ENCODE peak calls at places on chromosomes 11 and 22, in ten cellular contexts. One of them, this sample, is unnamed.

GRCh38 chr22:24230911-24231656 is 13.8 kb downstream of the GGT5 start:
- DNase-seq in Caco-2: peak; percentile 38
- DNase-seq in NCI-H2081: no peak
- DNase-seq in left lobe of liver: peak; percentile 61
- DNase-seq in AG09319: no peak
- DNase-seq in psoas muscle: peak; percentile 65
- DNase-seq in astrocyte: no peak
- DNase-seq in NCI-H524: no peak
- DNase-seq in GDM1: no peak
- DNase-seq in nephron progenitor cell: peak; percentile 63
- DNase-seq in this sample: no peak

GRCh38 chr11:46380340-46381045 is 976 bp upstream of the MDK start:
- DNase-seq in GDM1: no peak
- DNase-seq in nephron progenitor cell: peak; percentile 80
- DNase-seq in left lobe of liver: peak; percentile 70
- DNase-seq in astrocyte: no peak
- DNase-seq in psoas muscle: peak; percentile 77
- DNase-seq in NCI-H524: no peak
- DNase-seq in AG09319: no peak
- DNase-seq in NCI-H2081: no peak
- DNase-seq in Caco-2: peak; percentile 84
- DNase-seq in this sample: no peak

GRCh38 chr11:21556936-21557335 is 635.9 kb upstream of the ANO5 start:
- DNase-seq in NCI-H524: no peak
- DNase-seq in AG09319: no peak
- DNase-seq in nephron progenitor cell: no peak
- DNase-seq in GDM1: no peak
- DNase-seq in left lobe of liver: no peak
- DNase-seq in astrocyte: peak; percentile 0
- DNase-seq in Caco-2: no peak
- DNase-seq in NCI-H2081: peak; percentile 83
- DNase-seq in psoas muscle: no peak
- DNase-seq in this sample: no peak

GRCh38 chr22:47039356-47039755 is 276.9 kb downstream of the TBC1D22A start:
- DNase-seq in Caco-2: no peak
- DNase-seq in NCI-H524: no peak
- DNase-seq in NCI-H2081: no peak
- DNase-seq in AG09319: no peak
- DNase-seq in left lobe of liver: no peak
- DNase-seq in astrocyte: no peak
- DNase-seq in GDM1: no peak
- DNase-seq in psoas muscle: no peak
- DNase-seq in nephron progenitor cell: no peak
- DNase-seq in this sample: no peak

GRCh38 chr11:13386567-13386966 is 76.5 kb downstream of the BTBD10 start:
- DNase-seq in left lobe of liver: no peak
- DNase-seq in nephron progenitor cell: no peak
- DNase-seq in NCI-H2081: no peak
- DNase-seq in psoas muscle: no peak
- DNase-seq in GDM1: no peak
- DNase-seq in AG09319: no peak
- DNase-seq in NCI-H524: no peak
- DNase-seq in astrocyte: no peak
- DNase-seq in Caco-2: no peak
- DNase-seq in this sample: no peak

GRCh38 chr22:17774928-17775675 is 833 bp upstream of the BID start:
- DNase-seq in astrocyte: no peak
- DNase-seq in Caco-2: no peak
- DNase-seq in NCI-H524: no peak
- DNase-seq in AG09319: no peak
- DNase-seq in NCI-H2081: no peak
- DNase-seq in GDM1: no peak
- DNase-seq in psoas muscle: no peak
- DNase-seq in left lobe of liver: no peak
- DNase-seq in nephron progenitor cell: no peak
- DNase-seq in this sample: no peak

GRCh38 chr11:116513894-116514293 is 258.9 kb downstream of the BUD13 start:
- DNase-seq in astrocyte: peak; percentile 8
- DNase-seq in GDM1: peak; percentile 4
- DNase-seq in AG09319: no peak
- DNase-seq in NCI-H524: no peak
- DNase-seq in left lobe of liver: peak; percentile 61
- DNase-seq in Caco-2: peak; percentile 60
- DNase-seq in NCI-H2081: peak; percentile 1
- DNase-seq in psoas muscle: no peak
- DNase-seq in nephron progenitor cell: peak; percentile 53
- DNase-seq in this sample: peak; percentile 4

GRCh38 chr11:57588038-57588710 is 9.3 kb upstream of the SERPING1 start:
- DNase-seq in nephron progenitor cell: no peak
- DNase-seq in NCI-H524: no peak
- DNase-seq in psoas muscle: no peak
- DNase-seq in NCI-H2081: no peak
- DNase-seq in left lobe of liver: peak; percentile 69
- DNase-seq in AG09319: no peak
- DNase-seq in Caco-2: no peak
- DNase-seq in astrocyte: no peak
- DNase-seq in GDM1: peak; percentile 24
- DNase-seq in this sample: no peak

GRCh38 chr22:17999851-18000250 is 24.5 kb downstream of the MICAL3 start:
- DNase-seq in NCI-H2081: no peak
- DNase-seq in psoas muscle: no peak
- DNase-seq in GDM1: no peak
- DNase-seq in AG09319: no peak
- DNase-seq in astrocyte: no peak
- DNase-seq in Caco-2: peak; percentile 15
- DNase-seq in NCI-H524: no peak
- DNase-seq in nephron progenitor cell: no peak
- DNase-seq in left lobe of liver: no peak
- DNase-seq in this sample: no peak

GRCh38 chr22:41742918-41743317 is 43.6 kb downstream of the MEI1 start:
- DNase-seq in AG09319: no peak
- DNase-seq in nephron progenitor cell: no peak
- DNase-seq in GDM1: no peak
- DNase-seq in astrocyte: no peak
- DNase-seq in NCI-H2081: no peak
- DNase-seq in left lobe of liver: no peak
- DNase-seq in Caco-2: peak; percentile 17
- DNase-seq in NCI-H524: no peak
- DNase-seq in psoas muscle: no peak
- DNase-seq in this sample: no peak

GRCh38 chr22:46267431-46268279 is at the start of gene TTC38:
- DNase-seq in psoas muscle: peak; percentile 98
- DNase-seq in astrocyte: peak; percentile 51
- DNase-seq in NCI-H2081: no peak
- DNase-seq in GDM1: peak; percentile 41
- DNase-seq in Caco-2: peak; percentile 89
- DNase-seq in AG09319: peak; percentile 40
- DNase-seq in nephron progenitor cell: peak; percentile 86
- DNase-seq in NCI-H524: peak; percentile 47
- DNase-seq in left lobe of liver: peak; percentile 99
- DNase-seq in this sample: no peak

GRCh38 chr22:25875461-25875860 is 133.5 kb downstream of the MYO18B start:
- DNase-seq in Caco-2: no peak
- DNase-seq in NCI-H524: no peak
- DNase-seq in GDM1: no peak
- DNase-seq in nephron progenitor cell: no peak
- DNase-seq in left lobe of liver: no peak
- DNase-seq in astrocyte: no peak
- DNase-seq in AG09319: no peak
- DNase-seq in NCI-H2081: no peak
- DNase-seq in psoas muscle: no peak
- DNase-seq in this sample: no peak

GRCh38 chr11:75465701-75466531 is 32.9 kb upstream of the KLHL35 start:
- DNase-seq in GDM1: no peak
- DNase-seq in nephron progenitor cell: no peak
- DNase-seq in NCI-H2081: no peak
- DNase-seq in AG09319: no peak
- DNase-seq in left lobe of liver: no peak
- DNase-seq in astrocyte: peak; percentile 58
- DNase-seq in psoas muscle: peak; percentile 36
- DNase-seq in NCI-H524: no peak
- DNase-seq in Caco-2: no peak
- DNase-seq in this sample: no peak

GRCh38 chr22:36397081-36397766 is 9.5 kb upstream of the MYH9 start:
- DNase-seq in GDM1: no peak
- DNase-seq in nephron progenitor cell: no peak
- DNase-seq in psoas muscle: no peak
- DNase-seq in left lobe of liver: no peak
- DNase-seq in AG09319: no peak
- DNase-seq in NCI-H524: no peak
- DNase-seq in NCI-H2081: no peak
- DNase-seq in astrocyte: peak; percentile 83
- DNase-seq in Caco-2: peak; percentile 67
- DNase-seq in this sample: no peak

GRCh38 chr11:61347916-61348461 is 13.7 kb downstream of the CYB561A3 start:
- DNase-seq in left lobe of liver: peak; percentile 59
- DNase-seq in astrocyte: no peak
- DNase-seq in AG09319: no peak
- DNase-seq in nephron progenitor cell: no peak
- DNase-seq in Caco-2: no peak
- DNase-seq in NCI-H524: no peak
- DNase-seq in GDM1: no peak
- DNase-seq in psoas muscle: no peak
- DNase-seq in NCI-H2081: no peak
- DNase-seq in this sample: no peak

GRCh38 chr22:50544746-50545253 is 899 bp upstream of the KLHDC7B start:
- DNase-seq in nephron progenitor cell: no peak
- DNase-seq in NCI-H2081: no peak
- DNase-seq in Caco-2: no peak
- DNase-seq in left lobe of liver: peak; percentile 52
- DNase-seq in astrocyte: no peak
- DNase-seq in NCI-H524: no peak
- DNase-seq in AG09319: no peak
- DNase-seq in GDM1: no peak
- DNase-seq in psoas muscle: peak; percentile 52
- DNase-seq in this sample: no peak

This sample was measured in HFF-Myc.